ENCODE peak calls at places on chromosome 12, in eight cellular contexts. F, K, P, V, T, B, Q and R are unnamed samples.

GRCh38 chr12:56990648-56991318 is 15.6 kb downstream of the ZBTB39 start:
- DNase-seq in F (no peak), K (no peak), P (peak; percentile 11), V (no peak), T (no peak), B (no peak), Q (no peak), R (no peak)

GRCh38 chr12:5441497-5442236 is 9.8 kb downstream of the NTF3 start:
- DNase-seq in F (no peak), K (no peak), P (no peak), V (no peak), T (no peak), B (no peak), Q (no peak), R (no peak)

GRCh38 chr12:109736552-109737108 is 23.0 kb downstream of the FAM222A start:
- DNase-seq in F (peak; percentile 42), K (no peak), P (no peak), V (peak; percentile 58), T (peak; percentile 29), B (peak; percentile 50), Q (peak; percentile 15), R (peak; percentile 79)

GRCh38 chr12:77120156-77120555 is 54.8 kb upstream of the E2F7 start:
- DNase-seq in F (peak; percentile 46), K (no peak), P (no peak), V (no peak), T (peak; percentile 81), B (no peak), Q (no peak), R (no peak)

GRCh38 chr12:80580254-80580653 is 127.2 kb upstream of the MYF6 start:
- DNase-seq in F (peak; percentile 95), K (no peak), P (no peak), V (no peak), T (peak; percentile 89), B (no peak), Q (no peak), R (no peak)

GRCh38 chr12:109861689-109862314 is 18.5 kb downstream of the GLTP start:
- DNase-seq in F (no peak), K (no peak), P (no peak), V (no peak), T (no peak), B (no peak), Q (no peak), R (no peak)

GRCh38 chr12:88572785-88573565 is 7.3 kb downstream of the KITLG start:
- DNase-seq in F (peak; percentile 56), K (no peak), P (no peak), V (no peak), T (no peak), B (no peak), Q (no peak), R (no peak)

GRCh38 chr12:115572440-115572839 is 705.1 kb downstream of the MED13L start:
- DNase-seq in F (peak; percentile 25), K (no peak), P (no peak), V (no peak), T (no peak), B (no peak), Q (no peak), R (no peak)

GRCh38 chr12:112606611-112607366 is 184.8 kb upstream of the RPH3A start:
- DNase-seq in F (no peak), K (no peak), P (no peak), V (no peak), T (no peak), B (peak; percentile 3), Q (no peak), R (no peak)

GRCh38 chr12:64678248-64678647 is 68.0 kb downstream of the RASSF3 start:
- DNase-seq in F (no peak), K (no peak), P (peak; percentile 48), V (no peak), T (no peak), B (no peak), Q (no peak), R (no peak)

GRCh38 chr12:112239881-112240280 is 114.5 kb downstream of the TRAFD1 start:
- DNase-seq in F (peak; percentile 3), K (no peak), P (no peak), V (no peak), T (no peak), B (no peak), Q (no peak), R (no peak)

GRCh38 chr12:88150063-88150462 is 8.0 kb downstream of the TMTC3 start:
- DNase-seq in F (no peak), K (no peak), P (no peak), V (no peak), T (no peak), B (no peak), Q (no peak), R (no peak)

GRCh38 chr12:118302053-118302452 is 70.7 kb downstream of the TAOK3 start:
- DNase-seq in F (no peak), K (no peak), P (no peak), V (no peak), T (peak; percentile 74), B (no peak), Q (no peak), R (no peak)

GRCh38 chr12:69007166-69007857 is 74.3 kb upstream of the CPM start:
- DNase-seq in F (peak; percentile 98), K (no peak), P (no peak), V (no peak), T (peak; percentile 92), B (no peak), Q (no peak), R (peak; percentile 38)

GRCh38 chr12:50021071-50021470 is 4.2 kb downstream of the RACGAP1 start:
- DNase-seq in F (peak; percentile 45), K (no peak), P (no peak), V (no peak), T (no peak), B (no peak), Q (no peak), R (no peak)

GRCh38 chr12:112162261-112162790 is 37.0 kb downstream of the TRAFD1 start:
- DNase-seq in F (no peak), K (no peak), P (no peak), V (peak; percentile 40), T (no peak), B (no peak), Q (no peak), R (no peak)

GRCh38 chr12:23055004-23055403 is 430.0 kb downstream of the ETNK1 start:
- DNase-seq in F (peak; percentile 22), K (no peak), P (peak; percentile 72), V (no peak), T (peak; percentile 48), B (peak; percentile 3), Q (no peak), R (no peak)

GRCh38 chr12:47744005-47744651 is 14.6 kb downstream of the RAPGEF3 start:
- DNase-seq in F (no peak), K (no peak), P (peak; percentile 78), V (no peak), T (peak; percentile 73), B (peak; percentile 78), Q (no peak), R (no peak)

DNA sequence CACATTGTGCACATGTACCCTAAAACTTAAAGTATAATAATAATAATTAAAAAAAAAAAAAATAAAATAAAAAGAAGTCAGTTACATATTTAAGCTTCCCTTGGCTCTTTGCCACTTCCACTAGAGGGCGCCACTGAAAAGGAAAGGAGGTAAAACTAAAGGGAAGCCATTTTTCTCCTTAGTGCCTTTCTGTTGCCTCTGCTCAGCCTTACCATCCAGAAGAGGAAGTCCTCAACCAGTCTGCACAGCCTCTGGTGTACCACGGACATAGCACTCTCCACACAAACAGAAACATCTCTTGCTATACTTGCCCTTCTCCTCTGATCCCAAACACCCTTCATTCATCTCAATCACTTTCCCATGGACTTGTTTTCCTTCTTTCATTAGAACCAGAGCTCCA is 169.0 kb upstream of the EEA1 start:
- DNase-seq in F (peak; percentile 53), K (peak; percentile 13), P (peak; percentile 78), V (no peak), T (peak; percentile 59), B (peak; percentile 86), Q (peak; percentile 23), R (no peak)
- TF ChIP-seq CTCF in F (peak; percentile 40), K (peak; percentile 51), P (peak; percentile 46), V (peak; percentile 36), T (peak; percentile 29), B (peak; percentile 73), Q (peak; percentile 73), R (peak; percentile 75)

DNA sequence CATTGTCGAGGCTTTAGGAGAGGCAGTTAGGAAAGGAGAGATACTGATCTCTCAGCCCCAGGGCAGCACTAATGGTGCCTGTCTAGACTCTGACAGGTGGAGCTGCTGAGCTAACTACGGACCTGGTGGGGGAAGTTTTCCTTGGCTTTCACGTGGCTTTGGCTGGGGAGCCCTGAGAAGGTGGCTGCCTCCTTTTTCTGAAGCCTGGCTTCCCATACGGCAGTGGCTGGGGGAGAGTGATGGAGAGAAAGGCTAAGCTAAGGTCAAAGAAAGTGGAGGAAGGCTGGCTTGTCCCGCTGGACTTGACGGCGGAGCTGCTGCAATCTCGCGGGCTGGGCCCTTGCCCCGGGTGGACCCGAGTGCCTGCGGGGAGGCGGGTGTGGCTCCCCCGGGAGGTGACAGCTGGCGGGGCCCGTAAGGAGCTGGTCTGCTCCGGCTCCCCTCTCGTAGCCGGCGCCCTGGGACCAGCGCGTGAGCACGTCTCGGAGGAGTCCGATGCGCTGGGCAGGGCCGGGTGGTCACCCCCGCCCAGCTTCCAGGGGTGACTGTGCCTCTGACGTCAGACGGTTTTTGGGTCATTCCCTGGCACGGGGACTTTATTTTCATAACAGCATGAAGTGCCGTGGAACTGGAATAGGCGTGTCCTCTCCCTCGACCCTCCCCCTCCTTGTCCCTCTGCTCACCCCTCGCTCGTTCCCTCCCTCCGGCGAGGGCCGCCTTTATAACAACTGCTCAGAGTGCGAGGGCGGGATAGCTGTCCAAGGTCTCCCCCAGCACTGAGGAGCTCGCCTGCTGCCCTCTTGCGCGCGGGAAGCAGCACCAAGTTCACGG is at the start of gene GPRC5A:
- DNase-seq in F (peak; percentile 98), K (no peak), P (peak; percentile 52), V (peak; percentile 98), T (peak; percentile 89), B (peak; percentile 58), Q (peak; percentile 15), R (peak; percentile 61)
- TF ChIP-seq CTCF in F (peak; percentile 35), K (no peak), P (peak; percentile 46), V (peak; percentile 17), T (peak; percentile 50), B (no peak), Q (no peak), R (no peak)

DNA sequence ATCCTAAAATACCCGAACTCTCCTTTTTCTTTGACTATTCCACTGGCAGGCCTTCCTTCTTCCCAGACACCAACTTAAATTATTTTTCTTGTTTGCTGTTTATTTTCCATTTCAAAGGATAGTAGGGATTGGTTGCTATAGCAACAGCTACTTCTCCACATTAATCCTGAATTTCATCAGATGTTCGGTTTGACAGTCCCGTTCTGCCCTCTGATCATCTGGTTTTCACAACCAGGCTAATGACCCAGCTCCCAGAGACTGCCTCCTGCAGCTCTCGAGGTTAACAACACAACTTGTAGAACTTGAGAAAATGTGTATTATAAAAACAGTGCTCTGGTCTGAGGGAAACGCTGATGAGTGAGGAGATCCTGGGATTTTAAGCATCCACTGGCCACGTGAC is 45.5 kb downstream of the NUAK1 start:
- DNase-seq in F (no peak), K (no peak), P (no peak), V (no peak), T (no peak), B (no peak), Q (no peak), R (no peak)
- TF ChIP-seq CTCF in F (no peak), K (no peak), P (no peak), V (no peak), T (no peak), B (no peak), Q (no peak), R (no peak)

DNA sequence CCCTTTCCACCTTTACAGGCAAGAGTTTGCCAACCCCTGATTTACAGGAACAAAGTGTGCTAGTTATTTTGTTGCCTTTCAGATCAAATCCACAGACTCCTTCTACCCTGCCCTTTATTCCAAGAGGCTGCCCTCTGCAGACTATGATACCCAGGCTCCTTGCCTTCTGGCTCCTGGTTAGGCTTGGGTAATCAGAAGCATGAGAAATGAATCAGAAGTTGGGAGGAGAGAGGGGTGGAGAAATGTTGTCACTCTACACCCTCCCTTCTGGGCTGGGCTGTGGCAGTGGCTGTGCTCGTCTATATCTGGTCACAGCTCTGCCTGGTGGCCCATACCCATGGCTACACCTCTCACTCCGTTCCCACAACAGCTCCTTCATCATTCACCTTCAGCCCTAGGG is 204.6 kb upstream of the PLXNC1 start:
- DNase-seq in F (peak; percentile 32), K (no peak), P (no peak), V (peak; percentile 79), T (peak; percentile 52), B (no peak), Q (no peak), R (no peak)
- TF ChIP-seq CTCF in F (no peak), K (no peak), P (no peak), V (no peak), T (no peak), B (no peak), Q (no peak), R (no peak)